ENCODE peak calls at places on chromosomes 12 and 14, in six cellular contexts. One of them, this sample, is unnamed.

GRCh38 chr12:102300824-102301461 is 103.3 kb upstream of the PMCH start:
- DNase-seq in breast epithelium: no peak
- DNase-seq in foreskin keratinocyte: peak; percentile 65
- DNase-seq in hepatocyte: peak; percentile 39
- DNase-seq in Calu3: peak; percentile 38
- DNase-seq in NCI-H1092: no peak
- DNase-seq in this sample: peak; percentile 45

GRCh38 chr14:103207038-103207403 is 83.8 kb downstream of the TNFAIP2 start:
- DNase-seq in breast epithelium: peak; percentile 65
- DNase-seq in foreskin keratinocyte: no peak
- DNase-seq in hepatocyte: peak; percentile 94
- DNase-seq in Calu3: peak; percentile 53
- DNase-seq in NCI-H1092: no peak
- DNase-seq in this sample: peak; percentile 27

GRCh38 chr12:69570545-69571399 is 14.5 kb upstream of the CCT2 start:
- DNase-seq in breast epithelium: no peak
- DNase-seq in foreskin keratinocyte: peak; percentile 57
- DNase-seq in hepatocyte: peak; percentile 80
- DNase-seq in Calu3: peak; percentile 68
- DNase-seq in NCI-H1092: no peak
- DNase-seq in this sample: peak; percentile 74

GRCh38 chr12:124496584-124496983 is 70.8 kb downstream of the NCOR2 start:
- DNase-seq in breast epithelium: no peak
- DNase-seq in foreskin keratinocyte: no peak
- DNase-seq in hepatocyte: no peak
- DNase-seq in Calu3: no peak
- DNase-seq in NCI-H1092: no peak
- DNase-seq in this sample: peak; percentile 24

GRCh38 chr14:75917322-75918251 is 64.2 kb downstream of the TGFB3 start:
- DNase-seq in breast epithelium: no peak
- DNase-seq in foreskin keratinocyte: no peak
- DNase-seq in hepatocyte: no peak
- DNase-seq in Calu3: no peak
- DNase-seq in NCI-H1092: no peak
- DNase-seq in this sample: no peak

GRCh38 chr12:34400986-34401658 is 378.8 kb downstream of the ALG10 start:
- DNase-seq in breast epithelium: peak; percentile 8
- DNase-seq in foreskin keratinocyte: no peak
- DNase-seq in hepatocyte: peak; percentile 1
- DNase-seq in Calu3: no peak
- DNase-seq in NCI-H1092: no peak
- DNase-seq in this sample: no peak

GRCh38 chr12:67698711-67699603 is 50.4 kb downstream of the DYRK2 start:
- DNase-seq in breast epithelium: no peak
- DNase-seq in foreskin keratinocyte: peak; percentile 95
- DNase-seq in hepatocyte: no peak
- DNase-seq in Calu3: no peak
- DNase-seq in NCI-H1092: no peak
- DNase-seq in this sample: peak; percentile 71

GRCh38 chr14:50717826-50718225 is 49.7 kb upstream of the SAV1 start:
- DNase-seq in breast epithelium: no peak
- DNase-seq in foreskin keratinocyte: no peak
- DNase-seq in hepatocyte: no peak
- DNase-seq in Calu3: no peak
- DNase-seq in NCI-H1092: no peak
- DNase-seq in this sample: no peak

GRCh38 chr12:30990776-30991175 is 64.2 kb downstream of the TSPAN11 start:
- DNase-seq in breast epithelium: no peak
- DNase-seq in foreskin keratinocyte: no peak
- DNase-seq in hepatocyte: no peak
- DNase-seq in Calu3: no peak
- DNase-seq in NCI-H1092: no peak
- DNase-seq in this sample: no peak

GRCh38 chr14:53470351-53471043 is 317.4 kb upstream of the DDHD1 start:
- DNase-seq in breast epithelium: peak; percentile 56
- DNase-seq in foreskin keratinocyte: peak; percentile 29
- DNase-seq in hepatocyte: no peak
- DNase-seq in Calu3: no peak
- DNase-seq in NCI-H1092: no peak
- DNase-seq in this sample: no peak

GRCh38 chr12:62817556-62818271 is 117.2 kb downstream of the PPM1H start:
- DNase-seq in breast epithelium: no peak
- DNase-seq in foreskin keratinocyte: no peak
- DNase-seq in hepatocyte: no peak
- DNase-seq in Calu3: no peak
- DNase-seq in NCI-H1092: no peak
- DNase-seq in this sample: peak; percentile 29

GRCh38 chr12:2094597-2094996 is 41.8 kb downstream of the CACNA1C start:
- DNase-seq in breast epithelium: no peak
- DNase-seq in foreskin keratinocyte: no peak
- DNase-seq in hepatocyte: no peak
- DNase-seq in Calu3: no peak
- DNase-seq in NCI-H1092: no peak
- DNase-seq in this sample: peak; percentile 39

GRCh38 chr12:6742833-6743232 is 10.1 kb downstream of the MLF2 start:
- DNase-seq in breast epithelium: no peak
- DNase-seq in foreskin keratinocyte: peak; percentile 36
- DNase-seq in hepatocyte: no peak
- DNase-seq in Calu3: no peak
- DNase-seq in NCI-H1092: no peak
- DNase-seq in this sample: no peak

GRCh38 chr14:73462078-73462715 is 3.9 kb upstream of the NUMB start:
- DNase-seq in breast epithelium: peak; percentile 70
- DNase-seq in foreskin keratinocyte: no peak
- DNase-seq in hepatocyte: peak; percentile 83
- DNase-seq in Calu3: peak; percentile 80
- DNase-seq in NCI-H1092: peak; percentile 81
- DNase-seq in this sample: peak; percentile 50

GRCh38 chr12:124914392-124915248 is at the start of gene UBC:
- DNase-seq in breast epithelium: peak; percentile 90
- DNase-seq in foreskin keratinocyte: peak; percentile 91
- DNase-seq in hepatocyte: peak; percentile 95
- DNase-seq in Calu3: peak; percentile 93
- DNase-seq in NCI-H1092: no peak
- DNase-seq in this sample: peak; percentile 97

GRCh38 chr12:121800694-121801600 is 2.9 kb upstream of the SETD1B start:
- DNase-seq in breast epithelium: peak; percentile 81
- DNase-seq in foreskin keratinocyte: peak; percentile 59
- DNase-seq in hepatocyte: peak; percentile 88
- DNase-seq in Calu3: peak; percentile 69
- DNase-seq in NCI-H1092: no peak
- DNase-seq in this sample: peak; percentile 86

GRCh38 chr12:31603546-31604009 is 12.6 kb upstream of the DENND5B start:
- DNase-seq in breast epithelium: no peak
- DNase-seq in foreskin keratinocyte: no peak
- DNase-seq in hepatocyte: no peak
- DNase-seq in Calu3: no peak
- DNase-seq in NCI-H1092: no peak
- DNase-seq in this sample: no peak

GRCh38 chr12:123696209-123696608 is 15.9 kb upstream of the ATP6V0A2 start:
- DNase-seq in breast epithelium: peak; percentile 44
- DNase-seq in foreskin keratinocyte: no peak
- DNase-seq in hepatocyte: no peak
- DNase-seq in Calu3: no peak
- DNase-seq in NCI-H1092: peak; percentile 13
- DNase-seq in this sample: no peak

GRCh38 chr14:73829526-73830431 is 21.9 kb upstream of the PTGR2 start:
- DNase-seq in breast epithelium: no peak
- DNase-seq in foreskin keratinocyte: no peak
- DNase-seq in hepatocyte: peak; percentile 56
- DNase-seq in Calu3: peak; percentile 50
- DNase-seq in NCI-H1092: no peak
- DNase-seq in this sample: peak; percentile 58

GRCh38 chr14:70814466-70814865 is 5.2 kb upstream of the MAP3K9 start:
- DNase-seq in breast epithelium: no peak
- DNase-seq in foreskin keratinocyte: no peak
- DNase-seq in hepatocyte: no peak
- DNase-seq in Calu3: no peak
- DNase-seq in NCI-H1092: no peak
- DNase-seq in this sample: no peak

GRCh38 chr14:91367173-91368171 is 50.1 kb downstream of the CCDC88C start:
- DNase-seq in breast epithelium: peak; percentile 75
- DNase-seq in foreskin keratinocyte: peak; percentile 40
- DNase-seq in hepatocyte: peak; percentile 34
- DNase-seq in Calu3: peak; percentile 88
- DNase-seq in NCI-H1092: no peak
- DNase-seq in this sample: peak; percentile 69